ENCODE peak calls at places on chromosome 22, in nine cellular contexts. S is fibroblast of lung, P is neural progenitor cell, G is HCT116, D is K562, C is GM23338, Z is mammary epithelial cell, R is endothelial cell of umbilical vein, N is astrocyte. V is an unnamed sample.

GRCh38 chr22:44254811-44255210 is 57.9 kb downstream of the SHISAL1 start:
- DNase-seq in Z (no peak), N (no peak), C (no peak), D (no peak), R (no peak), G (no peak), S (no peak), P (no peak), V (no peak)

GRCh38 chr22:42799462-42800405 is 57.3 kb downstream of the ARFGAP3 start:
- DNase-seq in S (no peak), Z (peak; percentile 5), N (no peak), C (peak; percentile 63), G (no peak), P (no peak), R (no peak), D (peak; percentile 37), V (no peak)

GRCh38 chr22:49519117-49519737 is 308.4 kb downstream of the BRD1 start:
- DNase-seq in G (no peak), R (no peak), D (no peak), C (no peak), P (peak; percentile 26), S (no peak), N (no peak), Z (no peak), V (no peak)

GRCh38 chr22:42967933-42968332 is 47.0 kb downstream of the PACSIN2 start:
- DNase-seq in G (no peak), P (no peak), D (peak; percentile 53), C (no peak), N (no peak), S (no peak), Z (no peak), R (no peak), V (no peak)

GRCh38 chr22:44801476-44801875 is 49.1 kb downstream of the ARHGAP8 start:
- DNase-seq in S (no peak), P (no peak), R (no peak), N (no peak), Z (no peak), C (no peak), D (no peak), G (no peak), V (no peak)

GRCh38 chr22:32800158-32800557 is 1.3 kb upstream of the TIMP3 start:
- DNase-seq in C (no peak), N (no peak), R (no peak), G (no peak), Z (no peak), D (no peak), P (no peak), S (peak; percentile 19), V (no peak)

GRCh38 chr22:32695451-32695891 is 106.0 kb upstream of the TIMP3 start:
- DNase-seq in N (peak; percentile 60), C (no peak), S (peak; percentile 93), Z (peak; percentile 69), D (no peak), P (no peak), G (peak; percentile 21), R (no peak), V (peak; percentile 99)

GRCh38 chr22:29375436-29376076 is 12.8 kb downstream of the AP1B1 start:
- DNase-seq in P (no peak), C (no peak), Z (no peak), D (no peak), N (no peak), R (no peak), S (peak; percentile 16), G (no peak), V (no peak)

GRCh38 chr22:37457093-37457893 is 28.9 kb downstream of the MFNG start:
- DNase-seq in G (peak; percentile 79), C (peak; percentile 89), P (peak; percentile 83), D (peak; percentile 83), R (peak; percentile 60), S (peak; percentile 53), Z (peak; percentile 67), N (no peak), V (peak; percentile 92)

GRCh38 chr22:49825944-49826602 is 1.6 kb downstream of the BRD1 start:
- DNase-seq in D (no peak), G (no peak), C (no peak), P (no peak), R (peak; percentile 15), S (peak; percentile 47), N (peak; percentile 38), Z (peak; percentile 46), V (no peak)

GRCh38 chr22:50729391-50730012 is 8.5 kb upstream of the ACR start:
- DNase-seq in S (no peak), R (no peak), D (no peak), C (peak; percentile 30), N (no peak), P (no peak), Z (no peak), G (no peak), V (no peak)

GRCh38 chr22:35476341-35476740 is 64.3 kb upstream of the RASD2 start:
- DNase-seq in S (no peak), P (no peak), G (no peak), D (no peak), Z (no peak), N (peak; percentile 46), R (no peak), C (no peak), V (peak; percentile 15)

GRCh38 chr22:28783786-28784671 is 11.5 kb downstream of the CCDC117 start:
- DNase-seq in Z (no peak), D (no peak), C (no peak), N (no peak), R (peak; percentile 55), P (no peak), S (peak; percentile 28), G (no peak), V (no peak)

GRCh38 chr22:25364281-25364680 is 144.8 kb downstream of the CRYBB2 start:
- DNase-seq in P (no peak), Z (no peak), N (no peak), G (no peak), D (no peak), C (no peak), S (no peak), R (no peak), V (no peak)

GRCh38 chr22:36017661-36018091 is 10.9 kb downstream of the RBFOX2 start:
- DNase-seq in D (no peak), N (no peak), S (no peak), P (no peak), C (no peak), R (no peak), Z (no peak), G (no peak), V (no peak)

GRCh38 chr22:50403701-50404101 is 60.6 kb downstream of the PPP6R2 start:
- DNase-seq in D (no peak), S (peak; percentile 17), R (peak; percentile 87), G (no peak), C (no peak), N (no peak), P (no peak), Z (no peak), V (no peak)

GRCh38 chr22:48753381-48753730 is 1074.3 kb downstream of the BRD1 start:
- DNase-seq in G (no peak), C (no peak), D (no peak), S (no peak), N (no peak), R (no peak), P (no peak), Z (no peak), V (no peak)

DNA sequence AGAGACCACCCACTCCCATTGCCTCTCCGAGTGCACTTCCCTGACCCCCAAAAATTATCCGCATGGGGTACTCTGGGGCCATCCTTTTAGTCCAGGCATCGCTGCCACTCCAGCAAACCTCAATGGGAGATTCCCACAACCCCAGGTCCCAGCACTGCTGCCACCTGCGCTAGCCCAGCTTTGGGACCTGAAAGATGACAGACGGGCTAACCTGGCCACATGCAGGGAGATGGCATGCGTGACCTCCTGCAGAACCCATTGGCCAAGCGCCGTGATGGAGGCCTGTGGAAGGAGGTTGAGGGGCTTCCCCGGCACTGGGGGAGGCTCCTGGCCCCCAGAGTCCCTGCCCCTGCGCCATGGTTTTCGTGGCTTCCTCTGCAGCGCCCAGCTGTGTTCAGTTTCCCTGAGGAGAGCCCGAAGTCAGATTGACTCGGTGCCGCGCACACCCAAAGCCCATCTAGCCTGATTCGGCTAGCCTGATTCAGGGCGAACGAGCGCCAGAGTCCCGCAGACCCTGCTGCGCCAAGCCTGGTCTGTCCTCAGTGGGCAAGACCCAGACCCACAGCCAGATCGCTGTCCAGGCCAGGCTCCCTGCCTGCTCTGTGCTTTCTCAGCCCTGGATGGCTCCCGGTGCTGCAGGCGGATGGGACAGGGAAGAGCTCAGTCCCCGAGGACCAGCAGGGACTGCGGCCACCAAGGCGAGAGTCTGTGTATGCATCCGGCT is 751 bp upstream of the WNT7B start:
- DNase-seq in P (peak; percentile 77), N (no peak), G (no peak), D (no peak), S (no peak), R (no peak), C (peak; percentile 58), Z (no peak), V (no peak)
- TF ChIP-seq EZH2 in P (peak; percentile 92), N (peak; percentile 89), G (no peak), D (no peak), S (peak; percentile 100), R (peak; percentile 97), C (peak; percentile 69), Z (peak; percentile 18), V (no peak)

GRCh38 chr22:17117890-17118289 is 3.3 kb downstream of the TMEM121B start:
- DNase-seq in R (no peak), N (no peak), G (no peak), C (no peak), Z (no peak), P (no peak), D (no peak), S (no peak), V (no peak)
- H3K4me3 ChIP-seq in R (no peak overlapping the region), N (no peak overlapping the region), G (no peak overlapping the region), C (no peak overlapping the region), Z (no peak overlapping the region), P (no peak overlapping the region), D (no peak overlapping the region), S (no peak overlapping the region), V (no peak overlapping the region)

DNA sequence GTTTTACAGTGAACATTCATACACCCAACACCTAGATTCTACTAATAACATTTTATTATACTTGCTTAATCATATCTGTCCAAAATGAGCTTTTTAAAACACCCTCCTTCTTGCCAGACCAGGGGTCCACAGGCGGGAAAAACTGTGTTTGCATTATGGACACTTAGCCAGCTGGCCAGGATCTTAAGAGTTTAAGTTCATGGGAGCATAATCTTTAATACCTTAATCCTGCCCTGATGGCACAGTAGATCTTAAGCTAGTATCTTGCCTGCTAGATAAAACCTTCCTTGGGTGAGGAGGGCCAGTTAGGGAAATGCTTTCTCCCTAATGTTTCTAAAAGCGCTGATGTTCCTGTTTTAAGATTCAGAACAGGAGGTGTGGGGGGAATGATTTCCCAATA is 13.1 kb upstream of the CCDC134 start:
- DNase-seq in D (no peak), C (no peak), S (no peak), R (no peak), N (no peak), Z (no peak), P (no peak), G (no peak), V (no peak)
- H2AFZ ChIP-seq in D (no peak overlapping the region), C (no peak overlapping the region), S (no peak overlapping the region), R (no peak overlapping the region), N (no peak overlapping the region), Z (no peak overlapping the region), P (no peak overlapping the region), G (no peak overlapping the region), V (no peak overlapping the region)

DNA sequence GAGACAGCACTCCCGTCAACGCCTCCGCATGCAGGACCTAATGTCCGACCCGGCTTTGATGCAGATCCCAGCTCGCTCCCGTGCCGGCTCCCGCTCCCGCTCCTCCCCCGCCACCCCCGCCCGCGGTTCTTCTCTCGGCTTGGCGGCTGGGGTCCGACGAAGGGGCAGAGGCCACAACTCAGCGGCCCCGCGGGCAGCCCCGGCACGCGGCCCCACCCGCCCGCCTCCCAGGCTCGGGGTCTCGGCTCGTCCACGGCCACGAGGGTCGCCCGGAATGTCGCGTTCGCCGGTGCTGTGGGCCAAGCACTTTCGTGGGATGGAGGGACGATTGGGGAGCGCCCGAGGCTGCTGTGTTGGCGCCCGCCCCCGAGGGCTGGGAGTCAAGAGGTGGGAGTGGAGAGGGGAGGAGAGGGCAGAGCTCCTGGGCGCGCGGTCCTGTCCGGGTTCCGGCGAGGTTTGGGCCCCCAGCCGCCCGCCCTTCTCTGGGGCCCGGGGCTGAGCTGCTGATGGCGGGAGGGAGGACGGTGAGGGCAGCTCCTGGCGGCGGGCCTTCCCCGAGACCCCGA is 5.3 kb upstream of the TBX1 start:
- DNase-seq in C (peak; percentile 69), P (peak; percentile 63), N (no peak), R (no peak), S (no peak), Z (no peak), G (no peak), D (peak; percentile 78), V (no peak)
- TF ChIP-seq EZH2 in C (peak; percentile 68), P (peak; percentile 99), N (peak; percentile 97), R (peak; percentile 79), S (no peak), Z (no peak), G (no peak), D (no peak), V (no peak)

V was measured in PC-9.